ENCODE peak calls at places on chromosomes 12 and 14, in four cellular contexts. O is LoVo, V is kidney tubule cell, L is EL. W is an unnamed sample.

GRCh38 chr12:128267651-128268347 is 829 bp downstream of the TMEM132C start:
- DNase-seq in O (no peak), V (no peak), L (no peak), W (no peak)

GRCh38 chr12:109743076-109743910 is 29.7 kb downstream of the FAM222A start:
- DNase-seq in O (no peak), V (no peak), L (no peak), W (no peak)

GRCh38 chr12:1611775-1612174 is 17.3 kb upstream of the WNT5B start:
- DNase-seq in O (no peak), V (no peak), L (peak; percentile 73), W (peak; percentile 70)

GRCh38 chr12:127496255-127496654 is 770.7 kb upstream of the TMEM132C start:
- DNase-seq in O (no peak), V (no peak), L (no peak), W (no peak)

GRCh38 chr12:96227365-96228106 is 33.4 kb downstream of the ELK3 start:
- DNase-seq in O (no peak), V (no peak), L (no peak), W (no peak)

GRCh38 chr12:2179058-2179457 is 126.3 kb downstream of the CACNA1C start:
- DNase-seq in O (no peak), V (no peak), L (no peak), W (no peak)

GRCh38 chr14:59829941-59830734 is 40.4 kb downstream of the RTN1 start:
- DNase-seq in O (no peak), V (no peak), L (no peak), W (peak; percentile 69)

GRCh38 chr12:99154264-99154982 is 493.1 kb upstream of the GARIN6 start:
- DNase-seq in O (no peak), V (peak; percentile 7), L (no peak), W (peak; percentile 3)

GRCh38 chr12:106249411-106250135 is 1.8 kb upstream of the CKAP4 start:
- DNase-seq in O (no peak), V (no peak), L (no peak), W (no peak)

GRCh38 chr12:53379389-53380103 is 430 bp upstream of the SP1 start:
- DNase-seq in O (peak; percentile 100), V (peak; percentile 100), L (peak; percentile 100), W (peak; percentile 100)

GRCh38 chr14:38125484-38125912 is 82.2 kb upstream of the SSTR1 start:
- DNase-seq in O (no peak), V (peak; percentile 60), L (no peak), W (no peak)

GRCh38 chr14:78746086-78746595 is 576.0 kb downstream of the NRXN3 start:
- DNase-seq in O (no peak), V (no peak), L (no peak), W (no peak)

GRCh38 chr12:73731658-73732057 is 806.0 kb upstream of the ATXN7L3B start:
- DNase-seq in O (no peak), V (peak; percentile 1), L (no peak), W (peak; percentile 25)

GRCh38 chr12:64181504-64182291 is 40.4 kb downstream of the KICS2 start:
- DNase-seq in O (peak; percentile 78), V (peak; percentile 99), L (peak; percentile 98), W (peak; percentile 97)

GRCh38 chr14:50678163-50678562 is 10.1 kb upstream of the SAV1 start:
- DNase-seq in O (peak; percentile 30), V (no peak), L (no peak), W (no peak)

GRCh38 chr12:6292606-6293005 is 17.9 kb upstream of the PLEKHG6 start:
- DNase-seq in O (peak; percentile 83), V (no peak), L (peak; percentile 59), W (no peak)

GRCh38 chr12:6198556-6198955 is 1.6 kb upstream of the CD9 start:
- DNase-seq in O (no peak), V (no peak), L (no peak), W (no peak)

GRCh38 chr14:28301179-28301578 is 465.4 kb upstream of the FOXG1 start:
- DNase-seq in O (no peak), V (no peak), L (no peak), W (no peak)

GRCh38 chr12:126157575-126157966 is 1092.3 kb downstream of the AACS start:
- DNase-seq in O (no peak), V (no peak), L (no peak), W (no peak)

GRCh38 chr12:46233985-46234384 is 34.9 kb downstream of the SLC38A1 start:
- DNase-seq in O (no peak), V (no peak), L (no peak), W (no peak)

GRCh38 chr14:87643005-87643404 is 350.0 kb downstream of the GALC start:
- DNase-seq in O (no peak), V (no peak), L (no peak), W (no peak)

GRCh38 chr12:51897181-51897580 is 9.3 kb downstream of the ANKRD33 start:
- DNase-seq in O (no peak), V (no peak), L (no peak), W (no peak)

W was measured in Daoy.